ENCODE peak calls at places on chromosomes 16 and 17, in six cellular contexts. F is lung; L is activated T-cell treated with anti-CD3 and anti-CD28 coated beads, Interleukin-2, amount 50 U/mL, for 1 hour; H is right atrium auricular region; J is NCI-H1105; T is D341Med. O is an unnamed sample.

GRCh38 chr17:82200135-82200534 is 12.5 kb downstream of the CCDC57 start:
- DNase-seq in F (no peak), L (no peak), H (no peak), J (no peak), T (no peak), O (no peak)

GRCh38 chr17:21061971-21062526 is 19.2 kb upstream of the USP22 start:
- DNase-seq in F (no peak), L (no peak), H (no peak), J (no peak), T (no peak), O (no peak)

GRCh38 chr17:42779942-42780815 is at the start of gene WNK4:
- DNase-seq in F (no peak), L (no peak), H (no peak), J (peak), T (no peak), O (no peak)

GRCh38 chr16:82657239-82657638 is 30.5 kb downstream of the CDH13 start:
- DNase-seq in F (no peak), L (no peak), H (no peak), J (no peak), T (no peak), O (no peak)

GRCh38 chr16:54446639-54447038 is 160.1 kb upstream of the IRX3 start:
- DNase-seq in F (no peak), L (no peak), H (peak), J (no peak), T (no peak), O (no peak)

GRCh38 chr17:66398059-66398458 is 95.6 kb downstream of the PRKCA start:
- DNase-seq in F (no peak), L (no peak), H (no peak), J (no peak), T (no peak), O (no peak)

GRCh38 chr17:1147664-1148063 is 32.1 kb downstream of the ABR start:
- DNase-seq in F (peak), L (no peak), H (no peak), J (no peak), T (peak), O (no peak)

GRCh38 chr17:5264930-5265329 is 17.2 kb upstream of the RABEP1 start:
- DNase-seq in F (no peak), L (no peak), H (no peak), J (no peak), T (no peak), O (no peak)

GRCh38 chr16:68275611-68276191 is 11.4 kb downstream of the SLC7A6 start:
- DNase-seq in F (no peak), L (peak), H (no peak), J (peak), T (no peak), O (no peak)

GRCh38 chr17:43732961-43733360 is 25.6 kb downstream of the SOST start:
- DNase-seq in F (no peak), L (no peak), H (no peak), J (no peak), T (no peak), O (no peak)

GRCh38 chr17:78925662-78926555 is 722 bp upstream of the TIMP2 start:
- DNase-seq in F (peak), L (no peak), H (peak), J (no peak), T (no peak), O (peak)

GRCh38 chr17:50447870-50448573 is 20.7 kb downstream of the CHAD start:
- DNase-seq in F (peak), L (no peak), H (no peak), J (no peak), T (no peak), O (no peak)

GRCh38 chr17:74782571-74782970 is 6.4 kb upstream of the NAT9 start:
- DNase-seq in F (no peak), L (no peak), H (no peak), J (no peak), T (no peak), O (no peak)

GRCh38 chr17:17737938-17738894 is 57.0 kb downstream of the RAI1 start:
- DNase-seq in F (no peak), L (no peak), H (no peak), J (no peak), T (no peak), O (no peak)

GRCh38 chr16:88784074-88784855 is 755 bp downstream of the PIEZO1 start:
- DNase-seq in F (peak), L (peak), H (peak), J (no peak), T (peak), O (no peak)

GRCh38 chr17:32451879-32452278 is 7.6 kb downstream of the PSMD11 start:
- DNase-seq in F (no peak), L (no peak), H (no peak), J (no peak), T (no peak), O (no peak)

GRCh38 chr16:57092786-57093301 is 461 bp downstream of the CPNE2 start:
- DNase-seq in F (no peak), L (peak), H (no peak), J (peak), T (peak), O (no peak)

GRCh38 chr16:57041182-57042156 is 50.9 kb upstream of the CPNE2 start:
- DNase-seq in F (no peak), L (peak), H (no peak), J (no peak), T (no peak), O (no peak)

GRCh38 chr17:55772086-55772485 is 21.2 kb downstream of the PCTP start:
- DNase-seq in F (no peak), L (no peak), H (no peak), J (no peak), T (no peak), O (no peak)

GRCh38 chr16:3022208-3022696 is 1.5 kb downstream of the HCFC1R1 start:
- DNase-seq in F (peak), L (peak), H (peak), J (no peak), T (no peak), O (peak)

GRCh38 chr16:21300309-21301167 is 22.4 kb upstream of the CRYM start:
- DNase-seq in F (peak), L (peak), H (peak), J (peak), T (peak), O (peak)

GRCh38 chr17:74561580-74561979 is 5.7 kb downstream of the CD300H start:
- DNase-seq in F (no peak), L (no peak), H (no peak), J (no peak), T (no peak), O (no peak)

GRCh38 chr16:59684911-59685310 is 950.8 kb upstream of the GOT2 start:
- DNase-seq in F (no peak), L (no peak), H (no peak), J (no peak), T (no peak), O (no peak)

GRCh38 chr17:60410001-60410400 is 12.3 kb upstream of the CHCT1 start:
- DNase-seq in F (no peak), L (no peak), H (no peak), J (no peak), T (no peak), O (no peak)

GRCh38 chr17:17139972-17140589 is 66.1 kb downstream of the PLD6 start:
- DNase-seq in F (no peak), L (no peak), H (no peak), J (peak), T (no peak), O (no peak)

GRCh38 chr16:79250457-79251098 is 350.0 kb downstream of the MAF start:
- DNase-seq in F (no peak), L (no peak), H (no peak), J (no peak), T (no peak), O (no peak)